ENCODE peak calls at places on chromosomes 16 and 17, in ten cellular contexts. Z is stomach, R is HepG2, P is K562, S is transverse colon, C is breast epithelium, O is HCT116, A is suprapubic skin, H is esophagus muscularis mucosa, D is GM12878. V is an unnamed sample.

GRCh38 chr17:57873261-57874057 is 23.6 kb upstream of the MRPS23 start:
- DNase-seq in H (no peak), A (no peak), C (no peak), D (no peak), Z (no peak), P (no peak), O (no peak), R (no peak), S (no peak), V (no peak)

GRCh38 chr17:29238133-29238850 is 8.4 kb upstream of the CRYBA1 start:
- DNase-seq in D (no peak), R (no peak), H (peak), P (no peak), Z (no peak), O (no peak), C (no peak), A (no peak), S (no peak), V (no peak)

GRCh38 chr16:89122322-89122831 is 28.7 kb downstream of the ACSF3 start:
- DNase-seq in D (no peak), C (no peak), O (no peak), P (no peak), Z (peak), S (peak), A (no peak), H (no peak), R (no peak), V (peak)

GRCh38 chr16:1072526-1073261 is at the start of gene SSTR5:
- DNase-seq in D (no peak), P (peak), A (no peak), S (no peak), H (no peak), C (no peak), O (no peak), Z (no peak), R (no peak), V (no peak)

GRCh38 chr16:14483819-14484385 is 146.2 kb downstream of the PARN start:
- DNase-seq in P (no peak), H (peak), C (no peak), Z (no peak), S (no peak), D (no peak), O (no peak), R (no peak), A (no peak), V (no peak)

GRCh38 chr17:58334661-58335060 is 6.1 kb upstream of the TSPOAP1 start:
- DNase-seq in O (no peak), Z (no peak), R (no peak), H (no peak), D (no peak), P (no peak), S (no peak), C (no peak), A (peak), V (no peak)

GRCh38 chr17:13597723-13598347 is 3.9 kb downstream of the HS3ST3A1 start:
- DNase-seq in O (peak), Z (no peak), P (peak), S (peak), C (no peak), D (no peak), H (no peak), A (no peak), R (peak), V (peak)

GRCh38 chr17:7426203-7426863 is 917 bp downstream of the SPEM2 start:
- DNase-seq in S (no peak), A (no peak), Z (no peak), C (no peak), P (no peak), R (no peak), H (no peak), D (no peak), O (no peak), V (no peak)

GRCh38 chr16:89345663-89346150 is 128.2 kb downstream of the ZNF778 start:
- DNase-seq in R (peak), A (no peak), S (no peak), O (no peak), C (no peak), H (no peak), P (no peak), Z (peak), D (no peak), V (peak)

GRCh38 chr17:78832541-78832810 is 8.1 kb downstream of the USP36 start:
- DNase-seq in C (no peak), O (no peak), A (no peak), P (no peak), R (no peak), D (no peak), S (no peak), Z (no peak), H (no peak), V (no peak)

GRCh38 chr17:47996201-47996600 is 25.3 kb downstream of the CDK5RAP3 start:
- DNase-seq in H (no peak), D (no peak), P (no peak), Z (no peak), S (no peak), C (no peak), O (no peak), A (no peak), R (no peak), V (no peak)

GRCh38 chr16:67860589-67861398 is 12.1 kb upstream of the EDC4 start:
- DNase-seq in O (no peak), C (no peak), H (no peak), Z (no peak), A (no peak), D (no peak), S (no peak), P (no peak), R (no peak), V (no peak)

GRCh38 chr17:61409301-61410099 is 9.9 kb downstream of the TBX2 start:
- DNase-seq in P (peak), R (no peak), Z (peak), O (peak), A (peak), C (peak), S (peak), H (no peak), D (no peak), V (peak)

GRCh38 chr16:79089735-79090284 is 510.7 kb downstream of the MAF start:
- DNase-seq in C (no peak), P (no peak), D (peak), H (no peak), Z (no peak), R (no peak), O (no peak), A (no peak), S (peak), V (no peak)

GRCh38 chr16:11677959-11678881 is 10.0 kb downstream of the SNN start:
- DNase-seq in O (no peak), A (peak), P (no peak), D (peak), S (no peak), H (no peak), Z (no peak), R (no peak), C (no peak), V (no peak)

GRCh38 chr17:68210570-68210969 is 37.3 kb upstream of the AMZ2 start:
- DNase-seq in C (no peak), R (no peak), S (no peak), A (no peak), Z (no peak), O (no peak), H (peak), P (no peak), D (no peak), V (no peak)

GRCh38 chr17:33753452-33753851 is 460.4 kb upstream of the ASIC2 start:
- DNase-seq in P (no peak), R (no peak), A (no peak), Z (no peak), S (no peak), C (no peak), O (no peak), H (no peak), D (no peak), V (no peak)

GRCh38 chr16:64094170-64094960 is 1027.5 kb downstream of the CDH11 start:
- DNase-seq in C (no peak), P (no peak), S (no peak), H (no peak), O (no peak), Z (no peak), D (no peak), A (no peak), R (no peak), V (no peak)

GRCh38 chr17:80694085-80694991 is 149.7 kb downstream of the RPTOR start:
- DNase-seq in R (no peak), C (no peak), P (no peak), O (no peak), Z (no peak), S (no peak), H (no peak), D (no peak), A (no peak), V (peak)

GRCh38 chr16:5523794-5524193 is 426.2 kb upstream of the EEF2KMT start:
- DNase-seq in S (no peak), P (no peak), R (no peak), D (no peak), H (no peak), Z (no peak), C (no peak), A (no peak), O (no peak), V (no peak)

GRCh38 chr16:80948886-80949502 is 57.7 kb downstream of the CMC2 start:
- DNase-seq in A (no peak), O (peak), C (no peak), D (no peak), H (peak), P (peak), S (peak), Z (no peak), R (peak), V (peak)

GRCh38 chr17:3012926-3013581 is 50.4 kb downstream of the OR1D5 start:
- DNase-seq in Z (peak), H (no peak), C (peak), S (peak), A (no peak), R (peak), O (peak), P (peak), D (peak), V (no peak)

GRCh38 chr17:732788-733720 is 658 bp downstream of the TLCD3A start:
- DNase-seq in A (peak), S (peak), H (no peak), P (peak), D (no peak), R (no peak), O (no peak), Z (peak), C (no peak), V (peak)

GRCh38 chr17:77151236-77151635 is 10.5 kb downstream of the SEC14L1 start:
- DNase-seq in D (no peak), P (no peak), O (no peak), H (no peak), R (no peak), A (no peak), S (no peak), C (no peak), Z (no peak), V (no peak)

GRCh38 chr16:54627616-54628015 is 303.0 kb upstream of the IRX5 start:
- DNase-seq in O (no peak), R (no peak), D (no peak), A (no peak), Z (no peak), C (no peak), P (no peak), H (peak), S (no peak), V (no peak)

GRCh38 chr17:77405867-77406513 is 265.2 kb downstream of the SEC14L1 start:
- DNase-seq in C (no peak), O (no peak), H (no peak), R (no peak), P (no peak), D (no peak), A (no peak), S (no peak), Z (no peak), V (no peak)

GRCh38 chr16:65786916-65787315 is 579.6 kb upstream of the CDH5 start:
- DNase-seq in Z (no peak), H (peak), A (no peak), D (no peak), S (no peak), O (no peak), C (no peak), R (no peak), P (no peak), V (no peak)

DNA sequence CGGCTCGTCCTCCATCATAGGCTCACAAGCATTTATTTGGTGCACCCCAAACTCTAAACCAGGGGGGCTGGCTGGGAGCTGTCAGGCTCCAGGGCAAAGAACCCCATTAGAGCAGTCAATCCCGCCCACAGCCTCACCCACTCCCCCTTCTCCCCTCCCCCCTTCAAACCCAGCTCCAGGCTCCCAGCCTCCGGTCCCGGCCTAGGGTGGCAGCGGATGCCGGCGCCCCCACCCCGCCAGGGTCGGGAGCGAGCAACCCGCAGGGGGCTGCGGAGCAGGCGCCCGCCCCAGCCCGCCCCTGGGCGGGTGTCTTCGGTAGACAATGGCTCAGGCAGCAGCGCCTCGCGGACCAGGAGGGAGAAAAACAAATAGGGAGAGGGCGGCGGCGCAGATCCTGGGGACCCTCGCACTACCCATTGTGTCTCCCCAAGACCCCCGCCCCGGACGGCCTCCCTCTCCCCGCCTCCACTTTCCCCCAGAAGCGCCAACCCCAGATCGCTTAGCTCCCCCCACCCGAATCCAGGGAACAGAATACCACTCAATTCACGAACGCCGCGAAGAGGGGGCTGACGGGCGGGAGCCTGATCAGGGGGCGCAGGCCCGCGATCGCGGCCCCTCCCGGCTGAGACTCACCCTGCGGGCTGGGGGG is 565 bp downstream of the FAM171A2 start:
- DNase-seq in Z (no peak), A (peak), P (peak), S (no peak), H (no peak), R (no peak), O (no peak), D (no peak), C (no peak), V (peak)
- H3K27ac ChIP-seq in Z (no peak), A (no peak), P (peak), S (peak), H (peak), R (no peak), O (peak), D (no peak), C (no peak), V (no peak)

GRCh38 chr17:72466606-72467005 is 345.8 kb downstream of the SOX9 start:
- DNase-seq in H (no peak), S (no peak), A (no peak), O (no peak), C (no peak), R (no peak), Z (no peak), D (no peak), P (no peak), V (no peak)

GRCh38 chr17:72470338-72471133 is 349.7 kb downstream of the SOX9 start:
- DNase-seq in Z (no peak), A (no peak), O (no peak), C (no peak), H (no peak), D (no peak), R (no peak), S (no peak), P (no peak), V (no peak)

GRCh38 chr17:72471296-72471695 is 350.5 kb downstream of the SOX9 start:
- DNase-seq in C (no peak), R (no peak), S (no peak), O (no peak), D (no peak), A (no peak), Z (no peak), P (no peak), H (no peak), V (no peak)

GRCh38 chr17:72466199-72466598 is 345.4 kb downstream of the SOX9 start:
- DNase-seq in Z (peak), P (no peak), H (no peak), D (peak), O (no peak), S (peak), R (peak), A (no peak), C (no peak), V (peak)

GRCh38 chr17:72467841-72468653 is 347.2 kb downstream of the SOX9 start:
- DNase-seq in O (no peak), P (no peak), D (no peak), Z (peak), S (peak), H (no peak), R (no peak), C (peak), A (no peak), V (no peak)
- TF ChIP-seq POLR2A in O (no peak), P (no peak), D (no peak), Z (no peak), S (peak), H (no peak), R (no peak), C (no peak), A (no peak), V (no peak)

GRCh38 chr16:70679653-70680494 is 6.0 kb downstream of the MTSS2 start:
- DNase-seq in H (no peak), R (no peak), P (peak), C (no peak), S (no peak), Z (no peak), O (no peak), A (no peak), D (no peak), V (no peak)
- TF ChIP-seq POLR2AphosphoS5 in H (no peak), R (no peak), P (no peak), C (no peak), S (no peak), Z (no peak), O (no peak), A (no peak), D (no peak), V (no peak)

GRCh38 chr17:72465191-72466024 is 344.6 kb downstream of the SOX9 start:
- DNase-seq in H (no peak), A (no peak), Z (peak), S (peak), C (peak), R (peak), D (peak), O (peak), P (no peak), V (no peak)
- H3K27ac ChIP-seq in H (no peak), A (peak), Z (peak), S (peak), C (peak), R (peak), D (peak), O (peak), P (no peak), V (no peak)

GRCh38 chr17:44557653-44558285 is 485 bp downstream of the FZD2 start:
- DNase-seq in S (peak), H (no peak), O (no peak), P (no peak), C (no peak), Z (peak), R (no peak), D (no peak), A (peak), V (peak)
- TF ChIP-seq POLR2A in S (no peak), H (no peak), O (no peak), P (no peak), C (no peak), Z (no peak), R (no peak), D (no peak), A (no peak), V (no peak)

GRCh38 chr17:75774471-75774987 is 9.5 kb upstream of the GALK1 start:
- DNase-seq in C (no peak), R (no peak), Z (no peak), A (peak), P (no peak), D (no peak), O (no peak), S (peak), H (no peak), V (no peak)
- TF ChIP-seq POLR2AphosphoS5 in C (no peak), R (no peak), Z (peak), A (no peak), P (no peak), D (no peak), O (no peak), S (peak), H (peak), V (no peak)

V was measured in upper lobe of left lung.